ENCODE peak calls at places on chromosome 9, in eight cellular contexts. Z, R, Q, X, U, M, D and P are unnamed samples.

GRCh38 chr9:68894502-68894901 is 119.4 kb downstream of the PRKACG start:
- DNase-seq in Z (no peak), R (no peak), Q (no peak), X (no peak), U (no peak), M (no peak), D (peak), P (no peak)

GRCh38 chr9:133739408-133740280 is 1.5 kb upstream of the SARDH start:
- DNase-seq in Z (no peak), R (no peak), Q (no peak), X (no peak), U (no peak), M (no peak), D (no peak), P (no peak)

GRCh38 chr9:124222109-124222508 is 35.6 kb upstream of the NEK6 start:
- DNase-seq in Z (no peak), R (peak), Q (no peak), X (no peak), U (no peak), M (no peak), D (no peak), P (no peak)

GRCh38 chr9:34513567-34514214 is 9.1 kb downstream of the ENHO start:
- DNase-seq in Z (no peak), R (no peak), Q (peak), X (peak), U (no peak), M (peak), D (peak), P (no peak)

GRCh38 chr9:89532478-89532877 is 34.6 kb upstream of the SEMA4D start:
- DNase-seq in Z (no peak), R (no peak), Q (no peak), X (no peak), U (no peak), M (no peak), D (no peak), P (no peak)

GRCh38 chr9:136434580-136435169 is 5.0 kb downstream of the INPP5E start:
- DNase-seq in Z (no peak), R (no peak), Q (no peak), X (no peak), U (no peak), M (no peak), D (no peak), P (no peak)

GRCh38 chr9:26656003-26656940 is 236.3 kb downstream of the CAAP1 start:
- DNase-seq in Z (no peak), R (no peak), Q (peak), X (peak), U (no peak), M (peak), D (peak), P (no peak)

GRCh38 chr9:91775011-91775707 is 174.9 kb downstream of the ROR2 start:
- DNase-seq in Z (no peak), R (peak), Q (peak), X (peak), U (peak), M (peak), D (peak), P (no peak)

GRCh38 chr9:77224750-77225312 is 47.5 kb downstream of the VPS13A start:
- DNase-seq in Z (no peak), R (no peak), Q (no peak), X (no peak), U (no peak), M (no peak), D (peak), P (no peak)

GRCh38 chr9:137149367-137149766 is 10.4 kb downstream of the GRIN1 start:
- DNase-seq in Z (no peak), R (peak), Q (no peak), X (no peak), U (no peak), M (no peak), D (no peak), P (no peak)

GRCh38 chr9:100714372-100715099 is 136.7 kb downstream of the CAVIN4 start:
- DNase-seq in Z (no peak), R (no peak), Q (peak), X (peak), U (peak), M (peak), D (peak), P (no peak)

GRCh38 chr9:94865599-94866456 is 139.3 kb downstream of the AOPEP start:
- DNase-seq in Z (no peak), R (peak), Q (no peak), X (no peak), U (peak), M (peak), D (peak), P (no peak)

GRCh38 chr9:8783999-8784398 is 984.4 kb upstream of the DMAC1 start:
- DNase-seq in Z (no peak), R (no peak), Q (no peak), X (no peak), U (no peak), M (no peak), D (no peak), P (no peak)

GRCh38 chr9:138116521-138116920 is 238.9 kb downstream of the CACNA1B start:
- DNase-seq in Z (no peak), R (no peak), Q (no peak), X (no peak), U (no peak), M (no peak), D (no peak), P (no peak)

GRCh38 chr9:98709968-98710965 is 1.5 kb upstream of the GABBR2 start:
- DNase-seq in Z (no peak), R (no peak), Q (peak), X (no peak), U (no peak), M (peak), D (peak), P (no peak)

GRCh38 chr9:121331992-121332685 is 37.9 kb downstream of the STOM start:
- DNase-seq in Z (no peak), R (no peak), Q (no peak), X (no peak), U (no peak), M (no peak), D (peak), P (peak)

GRCh38 chr9:100286257-100286656 is 66.5 kb downstream of the TEX10 start:
- DNase-seq in Z (no peak), R (no peak), Q (no peak), X (no peak), U (no peak), M (no peak), D (no peak), P (no peak)

GRCh38 chr9:134551176-134551575 is 90.4 kb upstream of the COL5A1 start:
- DNase-seq in Z (no peak), R (peak), Q (no peak), X (no peak), U (no peak), M (no peak), D (no peak), P (no peak)

GRCh38 chr9:34405719-34406118 is 29.0 kb upstream of the MYORG start:
- DNase-seq in Z (no peak), R (no peak), Q (no peak), X (no peak), U (no peak), M (no peak), D (peak), P (no peak)

GRCh38 chr9:25543806-25544205 is 134.4 kb downstream of the TUSC1 start:
- DNase-seq in Z (no peak), R (no peak), Q (no peak), X (no peak), U (no peak), M (no peak), D (no peak), P (no peak)

GRCh38 chr9:7185612-7186011 is 427.8 kb downstream of the KDM4C start:
- DNase-seq in Z (no peak), R (no peak), Q (no peak), X (no peak), U (no peak), M (peak), D (peak), P (peak)

GRCh38 chr9:97388721-97389238 is 23.1 kb upstream of the TDRD7 start:
- DNase-seq in Z (no peak), R (no peak), Q (no peak), X (no peak), U (no peak), M (no peak), D (no peak), P (no peak)

GRCh38 chr9:81538929-81539716 is 150.2 kb downstream of the TLE1 start:
- DNase-seq in Z (no peak), R (no peak), Q (no peak), X (no peak), U (no peak), M (no peak), D (no peak), P (no peak)

GRCh38 chr9:104826109-104826775 is 62.3 kb downstream of the NIPSNAP3B start:
- DNase-seq in Z (no peak), R (no peak), Q (no peak), X (no peak), U (no peak), M (no peak), D (no peak), P (no peak)

GRCh38 chr9:89676281-89676680 is 71.5 kb downstream of the GADD45G start:
- DNase-seq in Z (no peak), R (peak), Q (no peak), X (no peak), U (peak), M (no peak), D (no peak), P (no peak)

GRCh38 chr9:29866556-29866955 is 2293.3 kb upstream of the C9orf72 start:
- DNase-seq in Z (no peak), R (no peak), Q (peak), X (peak), U (no peak), M (peak), D (no peak), P (no peak)

GRCh38 chr9:112472996-112473395 is 13.6 kb upstream of the KIAA1958 start:
- DNase-seq in Z (no peak), R (no peak), Q (no peak), X (no peak), U (no peak), M (no peak), D (no peak), P (no peak)

GRCh38 chr9:2802494-2802921 is 41.4 kb downstream of the PUM3 start:
- DNase-seq in Z (no peak), R (no peak), Q (no peak), X (no peak), U (no peak), M (no peak), D (peak), P (no peak)

GRCh38 chr9:128192601-128193371 is 1.4 kb upstream of the CIZ1 start:
- DNase-seq in Z (no peak), R (peak), Q (no peak), X (no peak), U (peak), M (no peak), D (peak), P (peak)

GRCh38 chr9:134046894-134047681 is 20.7 kb downstream of the BRD3 start:
- DNase-seq in Z (no peak), R (peak), Q (no peak), X (no peak), U (peak), M (no peak), D (no peak), P (no peak)

GRCh38 chr9:96524045-96524444 is 74.1 kb downstream of the HABP4 start:
- DNase-seq in Z (no peak), R (no peak), Q (peak), X (no peak), U (no peak), M (no peak), D (no peak), P (no peak)

GRCh38 chr9:2846115-2846514 is 2.2 kb upstream of the PUM3 start:
- DNase-seq in Z (no peak), R (no peak), Q (no peak), X (no peak), U (no peak), M (no peak), D (no peak), P (no peak)

GRCh38 chr9:114929166-114929565 is 1.2 kb downstream of the TNFSF8 start:
- DNase-seq in Z (no peak), R (no peak), Q (no peak), X (peak), U (no peak), M (no peak), D (no peak), P (no peak)

GRCh38 chr9:111897831-111898144 is 1.2 kb downstream of the UGCG start:
- DNase-seq in Z (no peak), R (no peak), Q (no peak), X (peak), U (no peak), M (no peak), D (peak), P (no peak)

DNA sequence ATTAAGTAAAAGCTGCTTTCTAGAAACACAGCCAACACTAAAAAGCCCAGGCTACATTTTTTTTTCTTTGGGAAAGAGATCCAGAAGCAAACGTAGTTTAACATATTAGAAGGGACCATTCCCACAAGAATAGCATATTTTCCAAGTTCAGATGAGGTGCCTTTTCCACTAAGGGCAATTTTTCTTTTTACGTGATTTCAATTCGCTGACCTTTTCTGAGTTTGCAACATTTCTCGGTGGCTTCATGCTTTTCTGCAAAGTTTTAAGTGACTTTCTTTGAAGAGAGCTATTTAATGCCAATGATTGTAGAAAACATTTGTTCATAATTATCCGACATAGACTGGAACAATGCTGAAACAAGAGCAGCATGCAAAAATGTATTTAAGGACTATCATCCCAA is 55.1 kb downstream of the MAPKAP1 start:
- DNase-seq in Z (no peak), R (no peak), Q (no peak), X (no peak), U (no peak), M (no peak), D (no peak), P (no peak)
- H3K4me3 ChIP-seq in Z (no peak), R (no peak), Q (no peak), X (no peak), U (no peak), M (no peak), D (no peak), P (no peak)

GRCh38 chr9:126479515-126479914 is 134.2 kb upstream of the LMX1B start:
- DNase-seq in Z (no peak), R (no peak), Q (no peak), X (no peak), U (no peak), M (no peak), D (no peak), P (no peak)

GRCh38 chr9:126481862-126482261 is 131.9 kb upstream of the LMX1B start:
- DNase-seq in Z (no peak), R (no peak), Q (no peak), X (no peak), U (no peak), M (no peak), D (no peak), P (no peak)

GRCh38 chr9:126480810-126481209 is 132.9 kb upstream of the LMX1B start:
- DNase-seq in Z (no peak), R (no peak), Q (no peak), X (no peak), U (no peak), M (no peak), D (no peak), P (no peak)

GRCh38 chr9:126483468-126484056 is 130.2 kb upstream of the LMX1B start:
- DNase-seq in Z (no peak), R (no peak), Q (no peak), X (no peak), U (no peak), M (no peak), D (no peak), P (no peak)

DNA sequence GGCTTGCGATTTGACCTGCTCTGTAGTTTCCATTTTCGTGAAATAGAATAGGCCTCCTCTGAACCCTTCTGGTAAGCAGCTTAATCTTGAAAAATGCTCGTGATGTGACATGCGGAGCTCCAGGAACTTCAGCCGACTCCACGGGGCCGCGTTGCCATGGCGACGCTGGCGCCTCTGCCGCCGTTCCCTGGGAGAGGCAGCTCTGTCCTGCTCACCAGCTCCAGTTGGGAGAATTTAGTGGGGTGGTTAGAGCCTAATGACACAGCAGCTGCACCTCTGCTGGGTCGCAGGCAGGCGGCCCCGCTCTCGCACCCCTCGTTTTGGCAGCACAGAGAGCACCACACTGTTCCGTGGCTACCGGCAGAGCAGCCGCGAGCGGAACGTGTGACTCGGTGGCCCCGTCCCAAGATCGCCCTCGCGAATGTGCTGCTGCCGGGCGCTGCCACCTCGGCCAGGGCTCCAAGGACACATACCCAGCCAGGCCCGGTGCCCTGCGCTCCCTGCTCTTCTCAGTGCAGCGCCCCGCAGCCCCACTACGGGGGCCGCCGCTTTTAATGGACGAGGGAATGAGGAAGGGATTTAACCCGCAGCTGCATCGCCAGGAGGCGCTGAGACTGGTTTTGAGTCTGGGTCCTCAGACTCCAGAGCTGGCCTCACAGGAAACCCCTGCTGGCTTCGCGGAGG is 131.2 kb upstream of the LMX1B start:
- DNase-seq in Z (no peak), R (peak), Q (peak), X (no peak), U (no peak), M (peak), D (peak), P (no peak)
- TF ChIP-seq CTCF in Z (no peak), R (no peak), Q (no peak), X (no peak), U (no peak), M (peak), D (no peak), P (no peak)

GRCh38 chr9:71120439-71121247 is 778 bp downstream of the TRPM3 start:
- DNase-seq in Z (no peak), R (no peak), Q (no peak), X (no peak), U (no peak), M (peak), D (no peak), P (no peak)

GRCh38 chr9:71119746-71120145 is 1.7 kb downstream of the TRPM3 start:
- DNase-seq in Z (no peak), R (no peak), Q (no peak), X (no peak), U (no peak), M (peak), D (no peak), P (no peak)

GRCh38 chr9:71127301-71127700 is 5.9 kb upstream of the TRPM3 start:
- DNase-seq in Z (no peak), R (no peak), Q (no peak), X (no peak), U (no peak), M (no peak), D (no peak), P (no peak)

DNA sequence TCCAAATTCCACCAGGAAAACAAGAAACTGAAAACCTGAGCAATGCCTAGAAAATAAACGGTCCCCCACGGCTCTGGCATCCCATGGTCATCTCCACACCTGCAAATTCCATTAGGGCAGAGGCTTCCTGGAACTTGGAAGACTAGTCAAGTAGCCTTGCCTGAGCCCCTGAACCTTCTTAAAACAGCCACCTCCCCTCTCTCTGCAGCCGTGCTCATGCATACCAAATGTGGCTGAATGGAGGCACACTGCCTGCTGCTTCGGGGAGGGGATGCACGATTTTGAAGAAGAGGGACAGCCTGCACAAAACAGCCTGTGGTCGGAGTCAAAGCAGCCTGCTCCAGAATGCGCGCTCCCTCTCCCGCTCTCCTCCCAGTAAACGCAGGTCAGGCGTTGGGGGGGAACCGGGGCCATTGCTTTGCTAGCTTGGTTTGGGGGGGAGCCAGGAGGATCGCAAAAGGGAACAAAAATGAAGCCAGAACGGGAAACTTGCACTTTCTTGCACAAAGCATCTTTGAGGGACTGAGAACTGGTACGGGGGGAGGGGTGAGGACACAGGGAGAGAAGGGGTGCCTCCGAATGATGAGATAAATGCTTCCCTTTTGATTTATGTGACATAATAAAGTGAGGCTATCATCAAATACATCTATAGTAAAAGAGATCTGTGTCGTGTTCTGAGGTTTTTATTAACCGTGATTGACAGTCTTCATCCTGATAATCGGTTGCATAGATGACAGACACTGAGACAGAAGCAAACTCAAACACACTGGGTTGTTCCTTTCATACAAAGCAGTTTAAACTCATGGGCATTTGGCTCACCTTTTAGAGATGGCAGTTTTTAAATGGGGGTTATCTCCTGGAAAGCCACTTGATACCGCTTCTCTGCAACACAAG is at the start of gene TRPM3:
- DNase-seq in Z (no peak), R (no peak), Q (peak), X (no peak), U (no peak), M (peak), D (no peak), P (no peak)
- H3K4me3 ChIP-seq in Z (no peak), R (no peak), Q (peak), X (no peak), U (no peak), M (peak), D (no peak), P (no peak)

GRCh38 chr9:93533863-93534262 is 42.5 kb upstream of the PHF2 start:
- DNase-seq in Z (no peak), R (no peak), Q (no peak), X (no peak), U (no peak), M (peak), D (no peak), P (no peak)
- TF ChIP-seq CTCF in Z (no peak), R (no peak), Q (no peak), X (no peak), U (no peak), M (peak), D (no peak), P (no peak)

GRCh38 chr9:116477584-116478141 is 209.4 kb upstream of the TRIM32 start:
- DNase-seq in Z (no peak), R (no peak), Q (no peak), X (no peak), U (no peak), M (no peak), D (no peak), P (no peak)
- H3K4me3 ChIP-seq in Z (no peak), R (no peak), Q (no peak), X (no peak), U (no peak), M (no peak), D (no peak), P (no peak)

GRCh38 chr9:17216011-17216410 is 81.2 kb downstream of the CNTLN start:
- DNase-seq in Z (no peak), R (no peak), Q (no peak), X (no peak), U (no peak), M (no peak), D (no peak), P (no peak)

GRCh38 chr9:17222932-17223331 is 88.1 kb downstream of the CNTLN start:
- DNase-seq in Z (no peak), R (no peak), Q (no peak), X (no peak), U (no peak), M (no peak), D (no peak), P (no peak)

GRCh38 chr9:17219261-17219660 is 84.4 kb downstream of the CNTLN start:
- DNase-seq in Z (no peak), R (no peak), Q (no peak), X (no peak), U (no peak), M (no peak), D (peak), P (no peak)
- TF ChIP-seq CTCF in Z (peak), R (no peak), Q (peak), X (peak), U (no peak), M (peak), D (peak), P (peak)

GRCh38 chr9:13791816-13792215 is 512.3 kb upstream of the MPDZ start:
- DNase-seq in Z (no peak), R (no peak), Q (no peak), X (no peak), U (no peak), M (peak), D (no peak), P (no peak)

GRCh38 chr9:13790055-13790454 is 510.6 kb upstream of the MPDZ start:
- DNase-seq in Z (no peak), R (no peak), Q (no peak), X (no peak), U (no peak), M (no peak), D (no peak), P (no peak)

GRCh38 chr9:13786131-13786530 is 506.6 kb upstream of the MPDZ start:
- DNase-seq in Z (no peak), R (peak), Q (no peak), X (no peak), U (peak), M (no peak), D (peak), P (no peak)

GRCh38 chr9:13787234-13787833 is 507.8 kb upstream of the MPDZ start:
- DNase-seq in Z (no peak), R (no peak), Q (peak), X (no peak), U (no peak), M (no peak), D (peak), P (no peak)
- H3K4me3 ChIP-seq in Z (peak), R (peak), Q (no peak), X (no peak), U (peak), M (no peak), D (no peak), P (no peak)